ENCODE peak calls at places on chromosomes 1 and 21, in eight cellular contexts. One of them, this sample, is unnamed.

GRCh38 chr1:226887006-226887405 is 16.6 kb downstream of the PSEN2 start:
- DNase-seq in GM13977: no peak
- DNase-seq in astrocyte of the cerebellum: no peak
- DNase-seq in NAMALWA: no peak
- DNase-seq in NCI-H2107: no peak
- DNase-seq in GM12891: no peak
- DNase-seq in omental fat pad: no peak
- DNase-seq in H54: no peak
- DNase-seq in this sample: no peak

GRCh38 chr1:204651843-204652421 is 33.6 kb downstream of the LRRN2 start:
- DNase-seq in NAMALWA: no peak
- DNase-seq in NCI-H2107: peak; percentile 79
- DNase-seq in omental fat pad: no peak
- DNase-seq in H54: no peak
- DNase-seq in astrocyte of the cerebellum: no peak
- DNase-seq in GM13977: no peak
- DNase-seq in GM12891: no peak
- DNase-seq in this sample: no peak

GRCh38 chr1:7609311-7609994 is 161.6 kb upstream of the VAMP3 start:
- DNase-seq in GM13977: no peak
- DNase-seq in omental fat pad: no peak
- DNase-seq in H54: no peak
- DNase-seq in GM12891: no peak
- DNase-seq in astrocyte of the cerebellum: no peak
- DNase-seq in NAMALWA: no peak
- DNase-seq in NCI-H2107: no peak
- DNase-seq in this sample: no peak

GRCh38 chr1:204161609-204162497 is 4.3 kb downstream of the REN start:
- DNase-seq in NAMALWA: no peak
- DNase-seq in H54: no peak
- DNase-seq in GM12891: no peak
- DNase-seq in GM13977: no peak
- DNase-seq in omental fat pad: no peak
- DNase-seq in NCI-H2107: no peak
- DNase-seq in astrocyte of the cerebellum: no peak
- DNase-seq in this sample: no peak

GRCh38 chr1:162172733-162173132 is 103.2 kb downstream of the NOS1AP start:
- DNase-seq in NCI-H2107: no peak
- DNase-seq in GM12891: no peak
- DNase-seq in GM13977: no peak
- DNase-seq in NAMALWA: no peak
- DNase-seq in omental fat pad: no peak
- DNase-seq in astrocyte of the cerebellum: no peak
- DNase-seq in H54: no peak
- DNase-seq in this sample: no peak

GRCh38 chr1:34645919-34646318 is 108.9 kb upstream of the GJB5 start:
- DNase-seq in omental fat pad: no peak
- DNase-seq in GM12891: no peak
- DNase-seq in NAMALWA: no peak
- DNase-seq in H54: no peak
- DNase-seq in NCI-H2107: no peak
- DNase-seq in astrocyte of the cerebellum: no peak
- DNase-seq in GM13977: no peak
- DNase-seq in this sample: no peak

GRCh38 chr1:166182281-166182680 is 15.5 kb upstream of the FAM78B start:
- DNase-seq in astrocyte of the cerebellum: no peak
- DNase-seq in H54: no peak
- DNase-seq in omental fat pad: no peak
- DNase-seq in NCI-H2107: no peak
- DNase-seq in NAMALWA: no peak
- DNase-seq in GM13977: no peak
- DNase-seq in GM12891: no peak
- DNase-seq in this sample: no peak

GRCh38 chr1:177228721-177229088 is 57.9 kb downstream of the BRINP2 start:
- DNase-seq in omental fat pad: no peak
- DNase-seq in GM13977: no peak
- DNase-seq in H54: no peak
- DNase-seq in astrocyte of the cerebellum: no peak
- DNase-seq in GM12891: no peak
- DNase-seq in NAMALWA: no peak
- DNase-seq in NCI-H2107: no peak
- DNase-seq in this sample: no peak

GRCh38 chr1:81801032-81801833 is 499 bp downstream of the ADGRL2 start:
- DNase-seq in H54: no peak
- DNase-seq in GM13977: peak; percentile 40
- DNase-seq in omental fat pad: no peak
- DNase-seq in astrocyte of the cerebellum: peak; percentile 76
- DNase-seq in GM12891: peak; percentile 30
- DNase-seq in NCI-H2107: peak; percentile 44
- DNase-seq in NAMALWA: no peak
- DNase-seq in this sample: peak; percentile 90

GRCh38 chr1:34591751-34592629 is 162.9 kb upstream of the GJB5 start:
- DNase-seq in NAMALWA: no peak
- DNase-seq in omental fat pad: no peak
- DNase-seq in GM13977: no peak
- DNase-seq in astrocyte of the cerebellum: no peak
- DNase-seq in NCI-H2107: no peak
- DNase-seq in H54: no peak
- DNase-seq in GM12891: no peak
- DNase-seq in this sample: no peak

GRCh38 chr1:109793486-109794318 is 30.0 kb upstream of the EPS8L3 start:
- DNase-seq in GM12891: no peak
- DNase-seq in H54: no peak
- DNase-seq in omental fat pad: peak; percentile 67
- DNase-seq in GM13977: no peak
- DNase-seq in astrocyte of the cerebellum: peak; percentile 85
- DNase-seq in NAMALWA: no peak
- DNase-seq in NCI-H2107: peak; percentile 54
- DNase-seq in this sample: peak; percentile 56

GRCh38 chr21:16037386-16037785 is 307.6 kb downstream of the USP25 start:
- DNase-seq in GM13977: no peak
- DNase-seq in omental fat pad: no peak
- DNase-seq in astrocyte of the cerebellum: no peak
- DNase-seq in GM12891: no peak
- DNase-seq in NAMALWA: no peak
- DNase-seq in NCI-H2107: no peak
- DNase-seq in H54: no peak
- DNase-seq in this sample: no peak

GRCh38 chr1:234326493-234327366 is 46.5 kb upstream of the COA6 start:
- DNase-seq in GM13977: peak; percentile 67
- DNase-seq in GM12891: peak; percentile 41
- DNase-seq in omental fat pad: no peak
- DNase-seq in NAMALWA: peak; percentile 69
- DNase-seq in NCI-H2107: peak; percentile 50
- DNase-seq in H54: peak; percentile 61
- DNase-seq in astrocyte of the cerebellum: peak; percentile 19
- DNase-seq in this sample: peak; percentile 4

GRCh38 chr21:29297483-29298347 is 1.0 kb upstream of the BACH1 start:
- DNase-seq in NCI-H2107: no peak
- DNase-seq in H54: no peak
- DNase-seq in astrocyte of the cerebellum: no peak
- DNase-seq in omental fat pad: no peak
- DNase-seq in GM12891: no peak
- DNase-seq in NAMALWA: no peak
- DNase-seq in GM13977: no peak
- DNase-seq in this sample: no peak

GRCh38 chr1:18794561-18794960 is 64.9 kb downstream of the TAS1R2 start:
- DNase-seq in astrocyte of the cerebellum: no peak
- DNase-seq in GM12891: no peak
- DNase-seq in omental fat pad: no peak
- DNase-seq in NAMALWA: peak; percentile 12
- DNase-seq in H54: no peak
- DNase-seq in GM13977: no peak
- DNase-seq in NCI-H2107: no peak
- DNase-seq in this sample: no peak

GRCh38 chr1:15540201-15540600 is 13.6 kb downstream of the DNAJC16 start:
- DNase-seq in GM13977: no peak
- DNase-seq in astrocyte of the cerebellum: no peak
- DNase-seq in H54: no peak
- DNase-seq in omental fat pad: no peak
- DNase-seq in NAMALWA: no peak
- DNase-seq in NCI-H2107: no peak
- DNase-seq in GM12891: no peak
- DNase-seq in this sample: no peak

GRCh38 chr21:14120091-14120734 is 90.5 kb downstream of the LIPI start:
- DNase-seq in omental fat pad: no peak
- DNase-seq in GM12891: no peak
- DNase-seq in GM13977: peak; percentile 22
- DNase-seq in astrocyte of the cerebellum: no peak
- DNase-seq in H54: peak; percentile 16
- DNase-seq in NAMALWA: peak; percentile 71
- DNase-seq in NCI-H2107: peak; percentile 4
- DNase-seq in this sample: no peak

GRCh38 chr1:85581138-85581801 is 709 bp downstream of the CCN1 start:
- DNase-seq in H54: no peak
- DNase-seq in GM13977: peak; percentile 79
- DNase-seq in NCI-H2107: peak; percentile 21
- DNase-seq in omental fat pad: no peak
- DNase-seq in GM12891: peak; percentile 53
- DNase-seq in NAMALWA: no peak
- DNase-seq in astrocyte of the cerebellum: peak; percentile 53
- DNase-seq in this sample: peak; percentile 44

GRCh38 chr21:16194851-16195251 is 465.1 kb downstream of the USP25 start:
- DNase-seq in H54: no peak
- DNase-seq in astrocyte of the cerebellum: no peak
- DNase-seq in omental fat pad: no peak
- DNase-seq in NCI-H2107: no peak
- DNase-seq in NAMALWA: no peak
- DNase-seq in GM13977: no peak
- DNase-seq in GM12891: no peak
- DNase-seq in this sample: no peak

GRCh38 chr1:6248798-6249731 is 5.1 kb downstream of the HES3 start:
- DNase-seq in NCI-H2107: no peak
- DNase-seq in astrocyte of the cerebellum: no peak
- DNase-seq in GM12891: no peak
- DNase-seq in H54: no peak
- DNase-seq in GM13977: peak; percentile 58
- DNase-seq in omental fat pad: no peak
- DNase-seq in NAMALWA: no peak
- DNase-seq in this sample: no peak

GRCh38 chr1:5974631-5975030 is 17.6 kb downstream of the NPHP4 start:
- DNase-seq in GM13977: no peak
- DNase-seq in NCI-H2107: no peak
- DNase-seq in GM12891: no peak
- DNase-seq in astrocyte of the cerebellum: no peak
- DNase-seq in H54: no peak
- DNase-seq in NAMALWA: no peak
- DNase-seq in omental fat pad: no peak
- DNase-seq in this sample: no peak

GRCh38 chr1:3153197-3153596 is 84.2 kb downstream of the PRDM16 start:
- DNase-seq in GM12891: no peak
- DNase-seq in H54: no peak
- DNase-seq in NAMALWA: no peak
- DNase-seq in astrocyte of the cerebellum: no peak
- DNase-seq in omental fat pad: no peak
- DNase-seq in GM13977: no peak
- DNase-seq in NCI-H2107: no peak
- DNase-seq in this sample: no peak

GRCh38 chr1:212920895-212921294 is 29.4 kb upstream of the VASH2 start:
- DNase-seq in NCI-H2107: no peak
- DNase-seq in astrocyte of the cerebellum: no peak
- DNase-seq in NAMALWA: peak; percentile 14
- DNase-seq in GM13977: peak; percentile 51
- DNase-seq in GM12891: no peak
- DNase-seq in omental fat pad: no peak
- DNase-seq in H54: no peak
- DNase-seq in this sample: no peak

GRCh38 chr1:213192026-213192425 is 141.0 kb downstream of the RPS6KC1 start:
- DNase-seq in NCI-H2107: no peak
- DNase-seq in GM13977: no peak
- DNase-seq in astrocyte of the cerebellum: no peak
- DNase-seq in H54: no peak
- DNase-seq in NAMALWA: no peak
- DNase-seq in omental fat pad: no peak
- DNase-seq in GM12891: no peak
- DNase-seq in this sample: no peak

GRCh38 chr1:228097333-228098081 is 5.6 kb downstream of the C1orf35 start:
- DNase-seq in GM13977: peak; percentile 5
- DNase-seq in H54: no peak
- DNase-seq in NCI-H2107: no peak
- DNase-seq in omental fat pad: peak; percentile 20
- DNase-seq in GM12891: no peak
- DNase-seq in astrocyte of the cerebellum: no peak
- DNase-seq in NAMALWA: no peak
- DNase-seq in this sample: no peak

GRCh38 chr21:25461730-25462129 is 145.6 kb downstream of the MRPL39 start:
- DNase-seq in omental fat pad: no peak
- DNase-seq in H54: no peak
- DNase-seq in NCI-H2107: no peak
- DNase-seq in GM13977: no peak
- DNase-seq in NAMALWA: no peak
- DNase-seq in GM12891: no peak
- DNase-seq in astrocyte of the cerebellum: peak; percentile 29
- DNase-seq in this sample: no peak

GRCh38 chr1:222654849-222655248 is 37.0 kb downstream of the MIA3 start:
- DNase-seq in NCI-H2107: no peak
- DNase-seq in GM12891: peak; percentile 22
- DNase-seq in NAMALWA: peak; percentile 94
- DNase-seq in GM13977: peak; percentile 63
- DNase-seq in H54: no peak
- DNase-seq in omental fat pad: no peak
- DNase-seq in astrocyte of the cerebellum: no peak
- DNase-seq in this sample: no peak

GRCh38 chr1:3910769-3911520 is 10.9 kb upstream of the C1orf174 start:
- DNase-seq in H54: no peak
- DNase-seq in astrocyte of the cerebellum: no peak
- DNase-seq in NCI-H2107: no peak
- DNase-seq in NAMALWA: peak; percentile 88
- DNase-seq in GM13977: peak; percentile 89
- DNase-seq in GM12891: peak; percentile 94
- DNase-seq in omental fat pad: no peak
- DNase-seq in this sample: peak; percentile 2

GRCh38 chr1:15764269-15764764 is 5.7 kb downstream of the FBLIM1 start:
- DNase-seq in GM13977: no peak
- DNase-seq in astrocyte of the cerebellum: no peak
- DNase-seq in omental fat pad: no peak
- DNase-seq in NCI-H2107: no peak
- DNase-seq in GM12891: no peak
- DNase-seq in H54: no peak
- DNase-seq in NAMALWA: no peak
- DNase-seq in this sample: no peak

GRCh38 chr21:46379691-46380090 is 55.7 kb downstream of the PCNT start:
- DNase-seq in GM12891: no peak
- DNase-seq in H54: no peak
- DNase-seq in omental fat pad: no peak
- DNase-seq in astrocyte of the cerebellum: no peak
- DNase-seq in GM13977: no peak
- DNase-seq in NCI-H2107: no peak
- DNase-seq in NAMALWA: no peak
- DNase-seq in this sample: no peak

GRCh38 chr21:33403128-33403785 is at the start of gene IFNGR2:
- DNase-seq in H54: peak; percentile 42
- DNase-seq in NAMALWA: peak; percentile 53
- DNase-seq in omental fat pad: no peak
- DNase-seq in NCI-H2107: no peak
- DNase-seq in GM13977: peak; percentile 83
- DNase-seq in GM12891: peak; percentile 72
- DNase-seq in astrocyte of the cerebellum: no peak
- DNase-seq in this sample: no peak

GRCh38 chr1:3482590-3482899 is 28.1 kb downstream of the ARHGEF16 start:
- DNase-seq in NAMALWA: peak; percentile 66
- DNase-seq in H54: no peak
- DNase-seq in NCI-H2107: no peak
- DNase-seq in GM13977: no peak
- DNase-seq in GM12891: peak; percentile 70
- DNase-seq in astrocyte of the cerebellum: no peak
- DNase-seq in omental fat pad: no peak
- DNase-seq in this sample: no peak

GRCh38 chr1:51729824-51730284 is 113.0 kb downstream of the OSBPL9 start:
- DNase-seq in omental fat pad: no peak
- DNase-seq in GM13977: no peak
- DNase-seq in H54: peak; percentile 23
- DNase-seq in astrocyte of the cerebellum: no peak
- DNase-seq in GM12891: no peak
- DNase-seq in NAMALWA: peak; percentile 62
- DNase-seq in NCI-H2107: no peak
- DNase-seq in this sample: no peak

GRCh38 chr1:55893155-55893554 is 678.0 kb upstream of the USP24 start:
- DNase-seq in NCI-H2107: no peak
- DNase-seq in GM12891: no peak
- DNase-seq in GM13977: peak; percentile 12
- DNase-seq in H54: peak; percentile 16
- DNase-seq in omental fat pad: no peak
- DNase-seq in astrocyte of the cerebellum: no peak
- DNase-seq in NAMALWA: peak; percentile 45
- DNase-seq in this sample: no peak